ENCODE peak calls at places on chromosomes 16 and 17, in ten cellular contexts. One of them, this sample, is unnamed.

GRCh38 chr16:9499921-9500593 is 408.6 kb downstream of the HAPSTR1 start:
- DNase-seq in right lobe of liver: no peak
- DNase-seq in uterus: no peak
- DNase-seq in body of pancreas: no peak
- DNase-seq in endothelial cell of umbilical vein: no peak
- DNase-seq in IMR-90: no peak
- DNase-seq in sigmoid colon: peak; percentile 64
- DNase-seq in adrenal gland: no peak
- DNase-seq in vagina: no peak
- DNase-seq in ovary: no peak
- DNase-seq in this sample: no peak

GRCh38 chr16:57266531-57267268 is 17.8 kb downstream of the PLLP start:
- DNase-seq in right lobe of liver: peak; percentile 27
- DNase-seq in uterus: no peak
- DNase-seq in body of pancreas: peak; percentile 80
- DNase-seq in endothelial cell of umbilical vein: peak; percentile 27
- DNase-seq in IMR-90: no peak
- DNase-seq in sigmoid colon: no peak
- DNase-seq in adrenal gland: no peak
- DNase-seq in vagina: no peak
- DNase-seq in ovary: no peak
- DNase-seq in this sample: peak; percentile 37

GRCh38 chr17:37489197-37490001 is at the start of gene DUSP14:
- DNase-seq in right lobe of liver: peak; percentile 86
- DNase-seq in uterus: peak; percentile 69
- DNase-seq in body of pancreas: peak; percentile 88
- DNase-seq in endothelial cell of umbilical vein: peak; percentile 80
- DNase-seq in IMR-90: peak; percentile 77
- DNase-seq in sigmoid colon: peak; percentile 91
- DNase-seq in adrenal gland: peak; percentile 85
- DNase-seq in vagina: no peak
- DNase-seq in ovary: peak; percentile 80
- DNase-seq in this sample: peak; percentile 85

GRCh38 chr17:83115202-83115651 is 35.8 kb downstream of the METRNL start:
- DNase-seq in right lobe of liver: no peak
- DNase-seq in uterus: no peak
- DNase-seq in body of pancreas: no peak
- DNase-seq in endothelial cell of umbilical vein: no peak
- DNase-seq in IMR-90: no peak
- DNase-seq in sigmoid colon: peak; percentile 60
- DNase-seq in adrenal gland: no peak
- DNase-seq in vagina: no peak
- DNase-seq in ovary: no peak
- DNase-seq in this sample: no peak

GRCh38 chr17:62093188-62094155 is 28.4 kb upstream of the MED13 start:
- DNase-seq in right lobe of liver: peak; percentile 56
- DNase-seq in uterus: no peak
- DNase-seq in body of pancreas: no peak
- DNase-seq in endothelial cell of umbilical vein: peak; percentile 60
- DNase-seq in IMR-90: peak; percentile 95
- DNase-seq in sigmoid colon: no peak
- DNase-seq in adrenal gland: no peak
- DNase-seq in vagina: no peak
- DNase-seq in ovary: no peak
- DNase-seq in this sample: no peak

GRCh38 chr16:88057656-88058055 is 106.4 kb downstream of the BANP start:
- DNase-seq in right lobe of liver: no peak
- DNase-seq in uterus: peak; percentile 11
- DNase-seq in body of pancreas: no peak
- DNase-seq in endothelial cell of umbilical vein: no peak
- DNase-seq in IMR-90: no peak
- DNase-seq in sigmoid colon: peak; percentile 37
- DNase-seq in adrenal gland: no peak
- DNase-seq in vagina: no peak
- DNase-seq in ovary: no peak
- DNase-seq in this sample: peak; percentile 40

GRCh38 chr17:65750678-65751077 is 189.2 kb upstream of the AXIN2 start:
- DNase-seq in right lobe of liver: peak; percentile 87
- DNase-seq in uterus: peak; percentile 67
- DNase-seq in body of pancreas: peak; percentile 89
- DNase-seq in endothelial cell of umbilical vein: peak; percentile 62
- DNase-seq in IMR-90: peak; percentile 89
- DNase-seq in sigmoid colon: peak; percentile 73
- DNase-seq in adrenal gland: peak; percentile 95
- DNase-seq in vagina: no peak
- DNase-seq in ovary: peak; percentile 34
- DNase-seq in this sample: no peak

GRCh38 chr17:75151893-75152292 is 2.4 kb downstream of the JPT1 start:
- DNase-seq in right lobe of liver: no peak
- DNase-seq in uterus: no peak
- DNase-seq in body of pancreas: no peak
- DNase-seq in endothelial cell of umbilical vein: no peak
- DNase-seq in IMR-90: peak; percentile 52
- DNase-seq in sigmoid colon: no peak
- DNase-seq in adrenal gland: no peak
- DNase-seq in vagina: no peak
- DNase-seq in ovary: no peak
- DNase-seq in this sample: no peak

GRCh38 chr17:45316271-45317112 is at the start of gene MAP3K14:
- DNase-seq in right lobe of liver: peak; percentile 84
- DNase-seq in uterus: peak; percentile 68
- DNase-seq in body of pancreas: peak; percentile 79
- DNase-seq in endothelial cell of umbilical vein: peak; percentile 82
- DNase-seq in IMR-90: peak; percentile 64
- DNase-seq in sigmoid colon: peak; percentile 89
- DNase-seq in adrenal gland: peak; percentile 82
- DNase-seq in vagina: no peak
- DNase-seq in ovary: peak; percentile 73
- DNase-seq in this sample: no peak

GRCh38 chr16:66399930-66400329 is 27.2 kb upstream of the BEAN1 start:
- DNase-seq in right lobe of liver: no peak
- DNase-seq in uterus: no peak
- DNase-seq in body of pancreas: no peak
- DNase-seq in endothelial cell of umbilical vein: no peak
- DNase-seq in IMR-90: no peak
- DNase-seq in sigmoid colon: no peak
- DNase-seq in adrenal gland: no peak
- DNase-seq in vagina: peak; percentile 25
- DNase-seq in ovary: no peak
- DNase-seq in this sample: peak; percentile 21

GRCh38 chr17:81323411-81323868 is 28.3 kb upstream of the SLC38A10 start:
- DNase-seq in right lobe of liver: peak; percentile 89
- DNase-seq in uterus: no peak
- DNase-seq in body of pancreas: no peak
- DNase-seq in endothelial cell of umbilical vein: no peak
- DNase-seq in IMR-90: no peak
- DNase-seq in sigmoid colon: no peak
- DNase-seq in adrenal gland: no peak
- DNase-seq in vagina: no peak
- DNase-seq in ovary: no peak
- DNase-seq in this sample: no peak

GRCh38 chr17:19005442-19005773 is 844 bp upstream of the FAM83G start:
- DNase-seq in right lobe of liver: no peak
- DNase-seq in uterus: no peak
- DNase-seq in body of pancreas: no peak
- DNase-seq in endothelial cell of umbilical vein: no peak
- DNase-seq in IMR-90: no peak
- DNase-seq in sigmoid colon: no peak
- DNase-seq in adrenal gland: no peak
- DNase-seq in vagina: no peak
- DNase-seq in ovary: no peak
- DNase-seq in this sample: no peak

GRCh38 chr17:19005789-19006430 is 1.3 kb upstream of the FAM83G start:
- DNase-seq in right lobe of liver: no peak
- DNase-seq in uterus: no peak
- DNase-seq in body of pancreas: no peak
- DNase-seq in endothelial cell of umbilical vein: no peak
- DNase-seq in IMR-90: no peak
- DNase-seq in sigmoid colon: no peak
- DNase-seq in adrenal gland: no peak
- DNase-seq in vagina: no peak
- DNase-seq in ovary: no peak
- DNase-seq in this sample: no peak

GRCh38 chr17:19003543-19003965 is 1.0 kb downstream of the FAM83G start:
- DNase-seq in right lobe of liver: no peak
- DNase-seq in uterus: peak; percentile 25
- DNase-seq in body of pancreas: no peak
- DNase-seq in endothelial cell of umbilical vein: no peak
- DNase-seq in IMR-90: no peak
- DNase-seq in sigmoid colon: no peak
- DNase-seq in adrenal gland: no peak
- DNase-seq in vagina: no peak
- DNase-seq in ovary: no peak
- DNase-seq in this sample: no peak

GRCh38 chr17:19003966-19004600 is 481 bp downstream of the FAM83G start:
- DNase-seq in right lobe of liver: peak; percentile 76
- DNase-seq in uterus: peak; percentile 34
- DNase-seq in body of pancreas: peak; percentile 55
- DNase-seq in endothelial cell of umbilical vein: peak; percentile 34
- DNase-seq in IMR-90: peak; percentile 36
- DNase-seq in sigmoid colon: no peak
- DNase-seq in adrenal gland: no peak
- DNase-seq in vagina: no peak
- DNase-seq in ovary: no peak
- DNase-seq in this sample: peak; percentile 39

DNA sequence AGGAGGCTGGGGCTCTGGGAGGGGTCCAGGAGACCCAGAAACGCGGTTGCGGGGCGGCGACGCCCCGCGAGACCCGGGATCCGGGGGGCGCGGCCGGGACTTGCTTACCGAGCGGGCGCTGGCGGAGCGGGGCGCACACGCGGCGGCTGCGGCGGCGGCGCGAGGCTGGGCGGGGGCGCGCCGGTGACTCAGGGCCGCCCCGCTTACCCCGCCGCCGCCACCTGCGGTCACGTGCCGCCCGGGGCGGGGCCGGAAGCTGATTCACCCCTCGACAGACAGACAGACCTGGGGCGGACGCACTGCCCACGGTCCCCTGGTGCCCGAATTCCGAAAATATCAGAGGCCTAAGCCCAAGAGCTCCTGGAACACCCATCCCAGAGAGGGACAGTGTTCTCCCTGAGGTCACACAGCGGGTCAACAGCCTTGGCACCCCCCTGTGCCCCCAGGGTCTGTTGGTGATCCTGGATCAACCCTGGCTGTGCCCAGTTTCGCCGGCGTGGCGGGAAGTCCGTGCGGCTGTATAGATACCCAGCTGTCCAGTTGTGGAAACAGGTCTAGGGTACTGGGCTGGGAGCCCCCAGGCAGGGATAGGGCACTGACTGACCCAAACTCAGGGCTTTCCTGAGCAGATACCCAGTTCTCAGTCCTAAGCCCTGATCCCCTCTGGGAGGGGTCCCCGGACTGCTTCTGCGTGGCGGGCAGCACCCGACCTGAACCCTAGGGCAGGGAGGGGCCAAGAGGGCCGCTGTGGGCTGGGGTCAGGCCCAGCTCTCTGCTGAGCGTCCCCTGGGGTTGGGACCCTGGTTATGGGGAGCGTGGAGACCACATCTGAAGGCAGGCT is at the start of gene FAM83G:
- DNase-seq in right lobe of liver: peak; percentile 84
- DNase-seq in uterus: peak; percentile 81
- DNase-seq in body of pancreas: peak; percentile 93
- DNase-seq in endothelial cell of umbilical vein: peak; percentile 52
- DNase-seq in IMR-90: peak; percentile 71
- DNase-seq in sigmoid colon: peak; percentile 84
- DNase-seq in adrenal gland: peak; percentile 89
- DNase-seq in vagina: no peak
- DNase-seq in ovary: peak; percentile 72
- DNase-seq in this sample: peak; percentile 93
- TF ChIP-seq POLR2A in right lobe of liver: peak; percentile 95
- TF ChIP-seq POLR2A in uterus: peak; percentile 60
- TF ChIP-seq POLR2A in body of pancreas: peak; percentile 68
- TF ChIP-seq POLR2A in endothelial cell of umbilical vein: no peak
- TF ChIP-seq POLR2A in IMR-90: peak; percentile 48
- TF ChIP-seq POLR2A in sigmoid colon: no peak
- TF ChIP-seq POLR2A in adrenal gland: peak; percentile 74
- TF ChIP-seq POLR2A in vagina: peak; percentile 30
- TF ChIP-seq POLR2A in ovary: no peak
- TF ChIP-seq POLR2A in this sample: peak; percentile 68

GRCh38 chr16:84726670-84727467 is 27.1 kb downstream of the USP10 start:
- DNase-seq in right lobe of liver: no peak
- DNase-seq in uterus: no peak
- DNase-seq in body of pancreas: no peak
- DNase-seq in endothelial cell of umbilical vein: no peak
- DNase-seq in IMR-90: no peak
- DNase-seq in sigmoid colon: peak; percentile 68
- DNase-seq in adrenal gland: no peak
- DNase-seq in vagina: peak; percentile 83
- DNase-seq in ovary: no peak
- DNase-seq in this sample: peak; percentile 60
- H3K4me1 ChIP-seq in right lobe of liver: peaks cover 9% of the 10 kb centered on the region
- H3K4me1 ChIP-seq in uterus: peaks cover 12% of the 10 kb centered on the region
- H3K4me1 ChIP-seq in body of pancreas: peaks cover 44% of the 10 kb centered on the region
- H3K4me1 ChIP-seq in endothelial cell of umbilical vein: peaks cover 69% of the 10 kb centered on the region
- H3K4me1 ChIP-seq in IMR-90: peaks cover 15% of the 10 kb centered on the region
- H3K4me1 ChIP-seq in sigmoid colon: peaks cover 57% of the 10 kb centered on the region
- H3K4me1 ChIP-seq in adrenal gland: peaks cover 10% of the 10 kb centered on the region
- H3K4me1 ChIP-seq in vagina: peaks cover 67% of the 10 kb centered on the region
- H3K4me1 ChIP-seq in ovary: peaks cover 7% of the 10 kb centered on the region
- H3K4me1 ChIP-seq in this sample: peaks cover 64% of the 10 kb centered on the region

DNA sequence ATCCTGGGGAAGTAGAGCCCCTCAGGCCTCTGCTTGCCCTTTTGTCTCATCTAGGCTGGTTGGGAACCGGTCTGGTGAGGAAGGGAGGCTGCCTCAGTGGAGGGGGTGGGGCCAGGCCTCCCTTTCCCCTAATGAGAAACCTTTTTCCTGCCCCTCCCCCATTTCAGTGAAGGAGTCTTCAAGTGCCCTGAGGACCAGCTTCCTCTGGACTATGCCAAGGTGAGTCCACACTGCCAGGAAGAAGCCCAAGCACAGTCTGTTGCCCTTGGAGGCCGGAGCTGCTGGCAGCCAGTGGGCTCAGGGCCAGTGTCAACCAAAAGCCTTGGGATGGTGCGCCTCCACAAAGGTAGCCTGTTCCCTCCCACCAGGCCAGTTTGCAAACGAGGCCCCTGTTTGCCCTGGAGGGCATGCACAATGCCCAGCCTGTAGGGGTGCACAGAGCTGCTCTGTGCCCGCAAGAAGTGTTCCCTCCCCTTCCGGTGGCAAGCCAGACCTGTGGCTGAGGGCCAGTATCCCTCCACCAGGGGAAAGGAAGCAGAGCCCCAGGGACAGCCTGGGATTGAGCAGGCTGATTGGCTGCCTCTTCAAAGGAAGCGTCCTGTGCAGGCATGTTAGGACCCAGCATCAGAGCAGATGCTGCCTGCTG is 3.4 kb downstream of the TRAF4 start:
- DNase-seq in right lobe of liver: peak; percentile 72
- DNase-seq in uterus: no peak
- DNase-seq in body of pancreas: peak; percentile 90
- DNase-seq in endothelial cell of umbilical vein: peak; percentile 37
- DNase-seq in IMR-90: no peak
- DNase-seq in sigmoid colon: no peak
- DNase-seq in adrenal gland: no peak
- DNase-seq in vagina: no peak
- DNase-seq in ovary: peak; percentile 28
- DNase-seq in this sample: no peak
- TF ChIP-seq POLR2A in right lobe of liver: no peak
- TF ChIP-seq POLR2A in uterus: no peak
- TF ChIP-seq POLR2A in body of pancreas: peak; percentile 3
- TF ChIP-seq POLR2A in endothelial cell of umbilical vein: no peak
- TF ChIP-seq POLR2A in IMR-90: no peak
- TF ChIP-seq POLR2A in sigmoid colon: no peak
- TF ChIP-seq POLR2A in adrenal gland: no peak
- TF ChIP-seq POLR2A in vagina: no peak
- TF ChIP-seq POLR2A in ovary: no peak
- TF ChIP-seq POLR2A in this sample: no peak

GRCh38 chr17:57900991-57901743 is 51.3 kb upstream of the MRPS23 start:
- DNase-seq in right lobe of liver: no peak
- DNase-seq in uterus: no peak
- DNase-seq in body of pancreas: peak; percentile 82
- DNase-seq in endothelial cell of umbilical vein: no peak
- DNase-seq in IMR-90: no peak
- DNase-seq in sigmoid colon: no peak
- DNase-seq in adrenal gland: no peak
- DNase-seq in vagina: no peak
- DNase-seq in ovary: no peak
- DNase-seq in this sample: no peak
- H3K4me1 ChIP-seq in right lobe of liver: peaks cover 5% of the 10 kb centered on the region
- H3K4me1 ChIP-seq in uterus: peaks cover 4% of the 10 kb centered on the region
- H3K4me1 ChIP-seq in body of pancreas: peaks cover 76% of the 10 kb centered on the region
- H3K4me1 ChIP-seq in endothelial cell of umbilical vein: peaks cover 19% of the 10 kb centered on the region
- H3K4me1 ChIP-seq in IMR-90: peaks cover 40% of the 10 kb centered on the region
- H3K4me1 ChIP-seq in sigmoid colon: peaks cover 92% of the 10 kb centered on the region
- H3K4me1 ChIP-seq in adrenal gland: peaks cover 38% of the 10 kb centered on the region
- H3K4me1 ChIP-seq in vagina: peaks cover 85% of the 10 kb centered on the region
- H3K4me1 ChIP-seq in ovary: peaks cover 18% of the 10 kb centered on the region
- H3K4me1 ChIP-seq in this sample: peaks cover 17% of the 10 kb centered on the region